ENCODE peak calls at places on chromosomes 12 and 14, in nine cellular contexts. R is choroid plexus epithelial cell, V is sigmoid colon, C is HTR-8/SVneo, U is iris pigment epithelial cell, D is tibial artery, A is OCI-LY7, X is IMR-90, Y is left ventricle myocardium inferior. N is an unnamed sample.
A peak's percentile ranks its signal among the peaks of the same experiment; 100 is the strongest.

GRCh38 chr12:27486986-27487385 is 37.0 kb upstream of the PPFIBP1 start:
- DNase-seq in V (no peak), C (no peak), A (no peak), X (peak; percentile 1), Y (no peak), U (no peak), R (no peak), D (no peak), N (no peak)

GRCh38 chr12:124321040-124321481 is 26.2 kb downstream of the RFLNA start:
- DNase-seq in R (peak; percentile 60), V (no peak), Y (peak; percentile 68), X (peak; percentile 39), D (peak; percentile 81), C (peak; percentile 67), U (peak; percentile 35), A (peak; percentile 47), N (peak; percentile 57)

GRCh38 chr12:49824886-49825285 is 3.3 kb downstream of the NCKAP5L start:
- DNase-seq in Y (no peak), U (peak; percentile 85), X (peak; percentile 83), D (no peak), A (no peak), R (peak; percentile 59), C (no peak), V (peak; percentile 69), N (peak; percentile 61)

GRCh38 chr14:63192085-63192484 is 12.2 kb upstream of the RHOJ start:
- DNase-seq in A (no peak), D (no peak), X (peak; percentile 23), U (no peak), V (no peak), Y (no peak), R (peak; percentile 20), C (no peak), N (no peak)

GRCh38 chr12:65403188-65403587 is 124.7 kb downstream of the MSRB3 start:
- DNase-seq in X (no peak), A (no peak), C (no peak), U (no peak), Y (no peak), V (peak; percentile 62), D (no peak), R (no peak), N (no peak)

GRCh38 chr12:70190252-70191010 is 52.8 kb upstream of the CNOT2 start:
- DNase-seq in Y (no peak), A (no peak), U (peak; percentile 20), C (no peak), X (peak; percentile 21), R (peak; percentile 42), D (no peak), V (no peak), N (peak; percentile 37)

GRCh38 chr12:130338794-130339601 is 1.3 kb downstream of the PIWIL1 start:
- DNase-seq in A (no peak), C (no peak), D (no peak), R (no peak), U (no peak), X (no peak), Y (no peak), V (no peak), N (no peak)

GRCh38 chr14:70008457-70008856 is 129.2 kb downstream of the SMOC1 start:
- DNase-seq in C (no peak), X (no peak), R (no peak), Y (no peak), D (no peak), V (no peak), A (no peak), U (no peak), N (no peak)

GRCh38 chr14:88831285-88831684 is 6.8 kb downstream of the TTC8 start:
- DNase-seq in U (peak; percentile 75), V (no peak), D (peak; percentile 70), A (no peak), C (no peak), R (peak; percentile 70), Y (no peak), X (peak; percentile 81), N (peak; percentile 23)

GRCh38 chr14:89327771-89328212 is 89.2 kb downstream of the FOXN3 start:
- DNase-seq in D (no peak), U (peak; percentile 46), C (no peak), V (no peak), R (peak; percentile 20), Y (no peak), X (peak; percentile 71), A (no peak), N (no peak)

GRCh38 chr12:12024958-12025682 is 45.6 kb upstream of the BCL2L14 start:
- DNase-seq in R (no peak), V (no peak), A (peak; percentile 91), C (no peak), X (no peak), Y (no peak), U (no peak), D (no peak), N (no peak)

GRCh38 chr12:95385646-95386045 is 88.3 kb upstream of the METAP2 start:
- DNase-seq in V (no peak), R (peak; percentile 68), C (no peak), Y (no peak), U (peak; percentile 60), D (no peak), X (peak; percentile 19), A (peak; percentile 51), N (no peak)

GRCh38 chr14:24065408-24065807 is 6.0 kb upstream of the CPNE6 start:
- DNase-seq in C (no peak), Y (no peak), V (no peak), A (no peak), R (no peak), U (no peak), D (no peak), X (no peak), N (no peak)

GRCh38 chr12:67539329-67539728 is 109.2 kb upstream of the DYRK2 start:
- DNase-seq in Y (no peak), V (no peak), D (no peak), R (no peak), U (no peak), C (no peak), X (no peak), A (no peak), N (no peak)

GRCh38 chr12:43856932-43857331 is 21.1 kb downstream of the TMEM117 start:
- DNase-seq in U (no peak), C (no peak), A (no peak), X (no peak), D (no peak), V (no peak), Y (no peak), R (no peak), N (no peak)

GRCh38 chr12:49098035-49098451 is 3.4 kb upstream of the DHH start:
- DNase-seq in D (no peak), V (no peak), X (peak; percentile 30), A (peak; percentile 58), C (peak; percentile 53), Y (peak; percentile 25), U (peak; percentile 41), R (peak; percentile 67), N (no peak)

GRCh38 chr12:4849024-4849594 is 60.6 kb upstream of the KCNA1 start:
- DNase-seq in X (peak; percentile 48), A (peak; percentile 53), R (peak; percentile 63), V (no peak), Y (no peak), D (no peak), C (peak; percentile 42), U (peak; percentile 30), N (no peak)

GRCh38 chr14:76904740-76905569 is 78.7 kb downstream of the LRRC74A start:
- DNase-seq in D (peak; percentile 81), X (peak; percentile 99), V (peak; percentile 89), R (peak; percentile 97), Y (peak; percentile 52), U (peak; percentile 97), C (peak; percentile 99), A (peak; percentile 83), N (peak; percentile 97)

N was measured in brain microvascular endothelial cell.